ENCODE peak calls at places on chromosomes 6 and 20, in six cellular contexts. One of them, this sample, is unnamed.

GRCh38 chr20:50886184-50886790 is 45.0 kb downstream of the ADNP start:
- DNase-seq in activated CD8-positive, alpha-beta memory T cell treated with anti-CD3 and anti-CD28 coated beads, Interleukin-2, amount 10 ng/mL, durations not matched to agents 7 days and 5 days: no peak
- DNase-seq in progenitor cell of endocrine pancreas: no peak
- DNase-seq in dermis blood vessel endothelial cell: no peak
- DNase-seq in cardiac muscle cell: no peak
- DNase-seq in Ammon's horn: no peak
- DNase-seq in this sample: no peak

GRCh38 chr6:106250997-106251396 is 74.6 kb downstream of the ATG5 start:
- DNase-seq in Ammon's horn: no peak
- DNase-seq in activated CD8-positive, alpha-beta memory T cell treated with anti-CD3 and anti-CD28 coated beads, Interleukin-2, amount 10 ng/mL, durations not matched to agents 7 days and 5 days: no peak
- DNase-seq in cardiac muscle cell: no peak
- DNase-seq in progenitor cell of endocrine pancreas: no peak
- DNase-seq in dermis blood vessel endothelial cell: no peak
- DNase-seq in this sample: no peak

GRCh38 chr6:125393449-125393858 is 91.7 kb upstream of the HDDC2 start:
- DNase-seq in dermis blood vessel endothelial cell: no peak
- DNase-seq in cardiac muscle cell: peak
- DNase-seq in Ammon's horn: no peak
- DNase-seq in progenitor cell of endocrine pancreas: no peak
- DNase-seq in activated CD8-positive, alpha-beta memory T cell treated with anti-CD3 and anti-CD28 coated beads, Interleukin-2, amount 10 ng/mL, durations not matched to agents 7 days and 5 days: no peak
- DNase-seq in this sample: no peak

GRCh38 chr20:40612837-40613236 is 76.2 kb downstream of the MAFB start:
- DNase-seq in cardiac muscle cell: no peak
- DNase-seq in progenitor cell of endocrine pancreas: no peak
- DNase-seq in dermis blood vessel endothelial cell: no peak
- DNase-seq in Ammon's horn: no peak
- DNase-seq in activated CD8-positive, alpha-beta memory T cell treated with anti-CD3 and anti-CD28 coated beads, Interleukin-2, amount 10 ng/mL, durations not matched to agents 7 days and 5 days: no peak
- DNase-seq in this sample: no peak

GRCh38 chr6:6407061-6407723 is 86.7 kb upstream of the F13A1 start:
- DNase-seq in activated CD8-positive, alpha-beta memory T cell treated with anti-CD3 and anti-CD28 coated beads, Interleukin-2, amount 10 ng/mL, durations not matched to agents 7 days and 5 days: no peak
- DNase-seq in cardiac muscle cell: no peak
- DNase-seq in Ammon's horn: no peak
- DNase-seq in progenitor cell of endocrine pancreas: no peak
- DNase-seq in dermis blood vessel endothelial cell: no peak
- DNase-seq in this sample: no peak

GRCh38 chr6:82750570-82750969 is 315.1 kb downstream of the UBE3D start:
- DNase-seq in cardiac muscle cell: no peak
- DNase-seq in dermis blood vessel endothelial cell: no peak
- DNase-seq in Ammon's horn: peak
- DNase-seq in progenitor cell of endocrine pancreas: no peak
- DNase-seq in activated CD8-positive, alpha-beta memory T cell treated with anti-CD3 and anti-CD28 coated beads, Interleukin-2, amount 10 ng/mL, durations not matched to agents 7 days and 5 days: no peak
- DNase-seq in this sample: no peak

GRCh38 chr6:160102956-160103824 is 18.4 kb upstream of the SLC22A1 start:
- DNase-seq in dermis blood vessel endothelial cell: peak
- DNase-seq in cardiac muscle cell: peak
- DNase-seq in activated CD8-positive, alpha-beta memory T cell treated with anti-CD3 and anti-CD28 coated beads, Interleukin-2, amount 10 ng/mL, durations not matched to agents 7 days and 5 days: peak
- DNase-seq in progenitor cell of endocrine pancreas: no peak
- DNase-seq in Ammon's horn: no peak
- DNase-seq in this sample: no peak

GRCh38 chr20:64165866-64166600 is 1.8 kb downstream of the MYT1 start:
- DNase-seq in progenitor cell of endocrine pancreas: no peak
- DNase-seq in cardiac muscle cell: no peak
- DNase-seq in dermis blood vessel endothelial cell: no peak
- DNase-seq in Ammon's horn: no peak
- DNase-seq in activated CD8-positive, alpha-beta memory T cell treated with anti-CD3 and anti-CD28 coated beads, Interleukin-2, amount 10 ng/mL, durations not matched to agents 7 days and 5 days: no peak
- DNase-seq in this sample: no peak

This sample was measured in NCI-H2227 treated with DMSO at 0.1 percent for 48 hours.